ENCODE peak calls at places on chromosome 13, in five cellular contexts. X is mesenteric fat pad; I is cardiac fibroblast; Z is activated CD4-positive, alpha-beta T cell treated with anti-CD3 and anti-CD28 coated beads, Interleukin-2, amount 50 U/mL, for 24 hours; N is stimulated activated effector memory CD8-positive, alpha-beta T cell treated with anti-CD3 and anti-CD28 coated beads, Interleukin-12 subunit alpha, Interleukin-12 subunit beta, amount 100 ng/mL, for 72 hours. M is an unnamed sample.

GRCh38 chr13:50843256-50844043 is at the start of gene DLEU7:
- DNase-seq in X (no peak), I (no peak), Z (no peak), N (no peak), M (no peak)

GRCh38 chr13:73591861-73592260 is 533.1 kb downstream of the KLF5 start:
- DNase-seq in X (no peak), I (no peak), Z (no peak), N (no peak), M (no peak)

GRCh38 chr13:113209336-113209879 is at the start of gene CUL4A:
- DNase-seq in X (peak), I (peak), Z (peak), N (peak), M (peak)

GRCh38 chr13:49561064-49561410 is 24.3 kb downstream of the RCBTB1 start:
- DNase-seq in X (no peak), I (no peak), Z (no peak), N (no peak), M (no peak)

GRCh38 chr13:113442354-113442984 is 10.8 kb downstream of the ADPRHL1 start:
- DNase-seq in X (peak), I (no peak), Z (no peak), N (no peak), M (no peak)

GRCh38 chr13:59568306-59568705 is 595.4 kb downstream of the DIAPH3 start:
- DNase-seq in X (no peak), I (no peak), Z (no peak), N (no peak), M (no peak)

GRCh38 chr13:40272776-40273139 is 393.7 kb downstream of the FOXO1 start:
- DNase-seq in X (no peak), I (peak), Z (no peak), N (no peak), M (no peak)

GRCh38 chr13:41827507-41828213 is 133.2 kb downstream of the VWA8 start:
- DNase-seq in X (no peak), I (peak), Z (no peak), N (no peak), M (no peak)

M was measured in GM18507.